ENCODE peak calls at places on chromosomes 16 and 17, in five cellular contexts. C is body of pancreas, F is sigmoid colon, N is mesendoderm, W is heart left ventricle. R is an unnamed sample. For H3K36me3, the result is how much of the 10 kb centered on the place peaks cover.

GRCh38 chr17:71792966-71793365 is 327.9 kb upstream of the SOX9 start:
- DNase-seq in W (no peak), F (no peak), C (no peak), N (no peak), R (no peak)

GRCh38 chr16:66878067-66878466 is 2.2 kb upstream of the PDP2 start:
- DNase-seq in F (no peak), N (no peak), W (no peak), C (peak), R (no peak)

GRCh38 chr16:1870365-1871082 is 1.4 kb downstream of the MEIOB start:
- DNase-seq in C (no peak), F (no peak), N (no peak), W (no peak), R (no peak)

GRCh38 chr16:23771642-23772041 is 16.8 kb downstream of the CHP2 start:
- DNase-seq in N (no peak), W (no peak), C (no peak), F (no peak), R (peak)

GRCh38 chr17:60641126-60641525 is 36.5 kb upstream of the BCAS3 start:
- DNase-seq in N (no peak), W (no peak), C (no peak), F (no peak), R (no peak)

GRCh38 chr17:79028496-79029326 is 4.7 kb downstream of the C1QTNF1 start:
- DNase-seq in N (no peak), C (no peak), F (peak), W (no peak), R (peak)

GRCh38 chr16:28905229-28905754 is 19.7 kb downstream of the RABEP2 start:
- DNase-seq in C (no peak), F (no peak), N (no peak), W (no peak), R (no peak)

GRCh38 chr17:53353919-53354351 is 468.8 kb upstream of the KIF2B start:
- DNase-seq in W (peak), C (peak), F (peak), N (no peak), R (no peak)

GRCh38 chr17:57718878-57719277 is 26.2 kb downstream of the CCDC182 start:
- DNase-seq in W (no peak), F (no peak), N (no peak), C (no peak), R (no peak)

GRCh38 chr16:83945587-83945986 is 7.5 kb upstream of the OSGIN1 start:
- DNase-seq in W (no peak), F (no peak), N (no peak), C (no peak), R (no peak)

GRCh38 chr16:83901101-83901500 is 2.2 kb downstream of the MLYCD start:
- DNase-seq in N (no peak), W (no peak), C (no peak), F (no peak), R (no peak)

GRCh38 chr16:8673611-8674412 is 605 bp upstream of the ABAT start:
- DNase-seq in C (no peak), N (no peak), W (no peak), F (peak), R (no peak)

GRCh38 chr16:69311533-69312388 is 611 bp downstream of the VPS4A start:
- DNase-seq in W (peak), N (peak), F (peak), C (peak), R (peak)

GRCh38 chr17:39782980-39783379 is 45.2 kb downstream of the GRB7 start:
- DNase-seq in C (no peak), N (no peak), F (no peak), W (no peak), R (no peak)

GRCh38 chr17:59848778-59849177 is 44.0 kb downstream of the TUBD1 start:
- DNase-seq in N (no peak), W (no peak), C (peak), F (peak), R (no peak)

GRCh38 chr17:74307984-74308773 is 17.8 kb upstream of the KIF19 start:
- DNase-seq in N (no peak), F (no peak), C (no peak), W (peak), R (no peak)

GRCh38 chr16:12985516-12985915 is 84.1 kb downstream of the SHISA9 start:
- DNase-seq in W (no peak), F (no peak), C (no peak), N (no peak), R (no peak)

GRCh38 chr17:28514571-28515002 is 8.4 kb downstream of the FOXN1 start:
- DNase-seq in F (no peak), W (no peak), N (no peak), C (no peak), R (no peak)

GRCh38 chr17:57195790-57196460 is 60.4 kb upstream of the MSI2 start:
- DNase-seq in C (no peak), N (no peak), W (no peak), F (no peak), R (no peak)

GRCh38 chr17:7405413-7405881 is 1.6 kb upstream of the TMEM256 start:
- DNase-seq in F (no peak), W (no peak), C (no peak), N (peak), R (peak)

GRCh38 chr16:4957420-4957719 is 760 bp upstream of the SEC14L5 start:
- DNase-seq in N (no peak), W (no peak), C (no peak), F (no peak), R (peak)

GRCh38 chr17:76019830-76020467 is 7.2 kb downstream of the EVPL start:
- DNase-seq in N (no peak), F (no peak), W (no peak), C (no peak), R (no peak)

GRCh38 chr16:11123666-11124065 is 132.3 kb downstream of the SOCS1 start:
- DNase-seq in N (no peak), C (no peak), W (no peak), F (no peak), R (no peak)
- H3K36me3 ChIP-seq in N (under half), C (under half), W (under half), F (under half), R (under half)

DNA sequence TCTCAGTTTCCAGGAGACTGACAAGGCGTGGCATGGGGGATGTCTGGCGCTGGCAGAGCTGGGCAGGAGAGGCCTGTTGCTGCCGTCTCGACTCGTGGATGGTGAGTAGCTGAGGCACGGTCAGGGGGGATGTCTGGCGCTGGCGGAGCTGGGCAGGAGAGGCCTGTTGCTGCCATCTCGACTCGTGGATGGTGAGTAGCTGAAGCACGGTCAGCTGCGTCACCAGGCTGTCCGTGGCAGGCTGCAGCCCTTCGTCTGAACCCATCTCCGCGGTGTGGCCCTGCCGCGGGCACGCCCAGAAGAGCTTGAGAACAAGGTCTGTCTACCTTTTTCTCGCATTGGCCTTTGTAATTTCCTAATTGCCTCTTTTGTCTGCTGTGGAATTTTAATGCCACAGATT is 25.0 kb downstream of the ZNF750 start:
- DNase-seq in N (no peak), F (no peak), C (no peak), W (no peak), R (no peak)
- H3K36me3 ChIP-seq in N (under half), F (half or more), C (under half), W (half or more), R (under half)

GRCh38 chr16:75621170-75621477 is 2.0 kb downstream of the ADAT1 start:
- DNase-seq in C (no peak), W (no peak), F (no peak), N (peak), R (peak)
- H3K36me3 ChIP-seq in C (under half), W (half or more), F (under half), N (under half), R (under half)

DNA sequence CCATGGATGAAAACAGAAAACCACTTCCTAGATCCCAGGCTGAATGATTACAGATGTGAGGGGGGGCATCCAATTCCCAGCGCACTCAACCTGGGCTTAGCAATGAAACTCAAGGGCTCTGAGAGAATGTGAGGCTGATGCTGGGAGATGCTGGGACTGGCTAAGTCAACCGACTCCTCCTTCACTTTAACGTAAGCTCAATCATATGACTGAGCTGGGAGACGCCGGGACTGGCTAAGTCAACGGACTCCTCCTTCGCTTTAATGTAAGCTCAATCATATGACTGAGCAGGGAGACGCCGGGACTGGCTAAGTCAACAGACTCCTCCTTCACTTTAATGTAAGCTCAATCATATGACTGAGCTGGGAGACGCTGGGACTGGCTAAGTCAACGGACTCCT is 179.5 kb downstream of the VPS53 start:
- DNase-seq in W (no peak), C (no peak), F (no peak), N (no peak), R (no peak)
- H3K36me3 ChIP-seq in W (half or more), C (under half), F (half or more), N (under half), R (under half)

GRCh38 chr17:30271102-30271501 is 20.6 kb downstream of the BLMH start:
- DNase-seq in F (no peak), N (no peak), C (no peak), W (no peak), R (no peak)
- H3K36me3 ChIP-seq in F (half or more), N (under half), C (under half), W (half or more), R (half or more)

DNA sequence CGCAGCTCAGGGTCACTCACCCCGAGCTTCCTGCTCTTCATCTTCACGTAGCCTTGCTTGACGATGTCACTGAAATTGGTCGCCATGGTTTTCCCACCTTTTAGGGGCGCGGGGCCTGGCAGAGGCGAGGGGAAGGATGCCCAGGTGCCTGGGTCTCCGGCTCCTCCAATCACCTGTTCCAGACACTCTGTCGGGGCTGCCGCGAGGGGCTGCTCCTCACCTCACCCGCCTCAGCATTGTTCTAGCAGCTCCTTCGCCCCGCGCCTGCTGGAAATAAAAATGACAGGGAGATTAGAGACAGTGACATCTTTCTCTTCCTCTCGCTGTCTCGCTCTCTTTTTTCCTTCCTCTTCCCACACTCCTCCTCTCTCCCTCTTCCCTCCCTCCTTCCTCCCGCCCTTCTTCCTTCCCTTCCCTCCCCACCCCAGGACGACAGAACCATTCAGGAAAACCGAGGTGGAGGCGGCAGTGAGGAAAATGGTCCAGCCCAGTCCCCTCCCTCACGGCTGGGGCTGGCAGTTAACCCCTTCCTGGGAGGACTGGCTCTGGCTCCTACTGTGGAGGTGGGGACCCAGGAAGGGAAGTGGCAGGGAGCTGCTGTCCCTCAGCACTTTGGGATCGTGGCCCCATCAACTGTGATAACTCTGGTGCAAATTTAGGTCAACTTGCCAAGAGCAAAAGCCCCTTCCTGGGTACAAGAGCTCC is 6.7 kb downstream of the DOK4 start:
- DNase-seq in F (no peak), W (peak), N (peak), C (no peak), R (peak)
- H3K36me3 ChIP-seq in F (under half), W (under half), N (under half), C (under half), R (under half)

GRCh38 chr16:88385831-88386815 is 3.4 kb downstream of the ZNF469 start:
- DNase-seq in W (no peak), N (no peak), F (peak), C (no peak), R (no peak)
- H3K36me3 ChIP-seq in W (under half), N (under half), F (under half), C (under half), R (under half)

DNA sequence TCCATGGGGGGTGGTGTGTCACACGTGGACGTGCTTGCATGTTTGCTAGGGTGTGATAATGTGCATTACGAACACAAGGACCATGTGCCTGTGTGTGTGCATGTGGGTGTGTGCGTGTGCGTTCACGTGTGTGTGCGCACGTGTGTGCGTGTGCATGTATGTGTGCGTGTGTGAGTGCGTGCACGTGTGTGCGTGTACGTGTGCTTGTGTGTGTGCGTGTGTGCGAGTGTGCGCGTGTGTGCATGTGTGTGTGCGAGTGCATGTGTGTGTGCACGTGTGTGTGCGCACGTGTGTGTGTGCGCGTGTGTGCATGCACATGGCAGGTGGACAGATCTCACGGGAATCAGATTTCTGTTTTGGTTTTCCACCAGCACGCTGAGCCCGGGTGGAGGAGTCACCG is 29.5 kb downstream of the RNF213 start:
- DNase-seq in N (no peak), W (no peak), C (no peak), F (no peak), R (no peak)
- H3K36me3 ChIP-seq in N (under half), W (half or more), C (under half), F (half or more), R (under half)

GRCh38 chr17:1767358-1767757 is 5.5 kb downstream of the SERPINF1 start:
- DNase-seq in F (no peak), C (no peak), N (no peak), W (no peak), R (no peak)
- H3K36me3 ChIP-seq in F (under half), C (under half), N (under half), W (under half), R (under half)

GRCh38 chr17:43211480-43212402 is at the start of gene TMEM106A:
- DNase-seq in F (peak), N (peak), W (peak), C (peak), R (peak)
- H3K36me3 ChIP-seq in F (half or more), N (under half), W (half or more), C (under half), R (under half)

R was measured in endodermal cell.